ENCODE peak calls at places on chromosomes 11 and 22, in five cellular contexts. One of them, this sample, is unnamed.

GRCh38 chr11:134120143-134120850 is 51.4 kb downstream of the JAM3 start:
- DNase-seq in psoas muscle: peak; percentile 35
- DNase-seq in M059J: peak; percentile 25
- DNase-seq in activated CD8-positive, alpha-beta T cell treated with anti-CD3 and anti-CD28 coated beads, Interleukin-2, amount 10 ng/mL, durations not matched to agents 7 days and 5 days: no peak
- DNase-seq in Panc1: no peak
- DNase-seq in this sample: no peak

GRCh38 chr22:42967933-42968332 is 47.0 kb downstream of the PACSIN2 start:
- DNase-seq in Panc1: no peak
- DNase-seq in M059J: no peak
- DNase-seq in psoas muscle: peak; percentile 67
- DNase-seq in activated CD8-positive, alpha-beta T cell treated with anti-CD3 and anti-CD28 coated beads, Interleukin-2, amount 10 ng/mL, durations not matched to agents 7 days and 5 days: no peak
- DNase-seq in this sample: peak; percentile 52

GRCh38 chr22:26763633-26764295 is 106.4 kb downstream of the MIAT start:
- DNase-seq in M059J: peak; percentile 83
- DNase-seq in psoas muscle: no peak
- DNase-seq in activated CD8-positive, alpha-beta T cell treated with anti-CD3 and anti-CD28 coated beads, Interleukin-2, amount 10 ng/mL, durations not matched to agents 7 days and 5 days: no peak
- DNase-seq in Panc1: no peak
- DNase-seq in this sample: peak; percentile 30

GRCh38 chr11:108518581-108518980 is 20.4 kb upstream of the POGLUT3 start:
- DNase-seq in activated CD8-positive, alpha-beta T cell treated with anti-CD3 and anti-CD28 coated beads, Interleukin-2, amount 10 ng/mL, durations not matched to agents 7 days and 5 days: no peak
- DNase-seq in Panc1: no peak
- DNase-seq in psoas muscle: no peak
- DNase-seq in M059J: peak; percentile 21
- DNase-seq in this sample: no peak

GRCh38 chr22:25824828-25825474 is 83.0 kb downstream of the MYO18B start:
- DNase-seq in Panc1: no peak
- DNase-seq in activated CD8-positive, alpha-beta T cell treated with anti-CD3 and anti-CD28 coated beads, Interleukin-2, amount 10 ng/mL, durations not matched to agents 7 days and 5 days: no peak
- DNase-seq in psoas muscle: no peak
- DNase-seq in M059J: no peak
- DNase-seq in this sample: no peak

GRCh38 chr11:122344281-122344680 is 228.3 kb upstream of the BLID start:
- DNase-seq in psoas muscle: no peak
- DNase-seq in Panc1: no peak
- DNase-seq in activated CD8-positive, alpha-beta T cell treated with anti-CD3 and anti-CD28 coated beads, Interleukin-2, amount 10 ng/mL, durations not matched to agents 7 days and 5 days: no peak
- DNase-seq in M059J: peak; percentile 88
- DNase-seq in this sample: no peak

GRCh38 chr11:67313125-67313890 is 10.0 kb downstream of the SSH3 start:
- DNase-seq in activated CD8-positive, alpha-beta T cell treated with anti-CD3 and anti-CD28 coated beads, Interleukin-2, amount 10 ng/mL, durations not matched to agents 7 days and 5 days: no peak
- DNase-seq in psoas muscle: no peak
- DNase-seq in Panc1: no peak
- DNase-seq in M059J: no peak
- DNase-seq in this sample: no peak

GRCh38 chr22:21652547-21653545 is 10.7 kb downstream of the SDF2L1 start:
- DNase-seq in Panc1: no peak
- DNase-seq in M059J: no peak
- DNase-seq in psoas muscle: no peak
- DNase-seq in activated CD8-positive, alpha-beta T cell treated with anti-CD3 and anti-CD28 coated beads, Interleukin-2, amount 10 ng/mL, durations not matched to agents 7 days and 5 days: no peak
- DNase-seq in this sample: no peak

GRCh38 chr11:126284829-126285228 is 1.9 kb downstream of the TIRAP start:
- DNase-seq in activated CD8-positive, alpha-beta T cell treated with anti-CD3 and anti-CD28 coated beads, Interleukin-2, amount 10 ng/mL, durations not matched to agents 7 days and 5 days: peak; percentile 66
- DNase-seq in psoas muscle: peak; percentile 53
- DNase-seq in M059J: peak; percentile 98
- DNase-seq in Panc1: peak; percentile 94
- DNase-seq in this sample: no peak

GRCh38 chr11:132972565-132972964 is 559.7 kb downstream of the OPCML start:
- DNase-seq in M059J: no peak
- DNase-seq in psoas muscle: no peak
- DNase-seq in Panc1: no peak
- DNase-seq in activated CD8-positive, alpha-beta T cell treated with anti-CD3 and anti-CD28 coated beads, Interleukin-2, amount 10 ng/mL, durations not matched to agents 7 days and 5 days: no peak
- DNase-seq in this sample: no peak

GRCh38 chr11:65551572-65552398 is 6.4 kb downstream of the LTBP3 start:
- DNase-seq in activated CD8-positive, alpha-beta T cell treated with anti-CD3 and anti-CD28 coated beads, Interleukin-2, amount 10 ng/mL, durations not matched to agents 7 days and 5 days: peak; percentile 77
- DNase-seq in M059J: no peak
- DNase-seq in Panc1: no peak
- DNase-seq in psoas muscle: no peak
- DNase-seq in this sample: peak; percentile 80

GRCh38 chr22:50612715-50613221 is 12.2 kb downstream of the MAPK8IP2 start:
- DNase-seq in M059J: no peak
- DNase-seq in activated CD8-positive, alpha-beta T cell treated with anti-CD3 and anti-CD28 coated beads, Interleukin-2, amount 10 ng/mL, durations not matched to agents 7 days and 5 days: no peak
- DNase-seq in psoas muscle: no peak
- DNase-seq in Panc1: no peak
- DNase-seq in this sample: no peak

GRCh38 chr11:21921151-21921550 is 271.7 kb upstream of the ANO5 start:
- DNase-seq in activated CD8-positive, alpha-beta T cell treated with anti-CD3 and anti-CD28 coated beads, Interleukin-2, amount 10 ng/mL, durations not matched to agents 7 days and 5 days: no peak
- DNase-seq in psoas muscle: no peak
- DNase-seq in M059J: no peak
- DNase-seq in Panc1: no peak
- DNase-seq in this sample: no peak

GRCh38 chr22:29705651-29706050 is 14.2 kb upstream of the CABP7 start:
- DNase-seq in Panc1: no peak
- DNase-seq in activated CD8-positive, alpha-beta T cell treated with anti-CD3 and anti-CD28 coated beads, Interleukin-2, amount 10 ng/mL, durations not matched to agents 7 days and 5 days: no peak
- DNase-seq in M059J: no peak
- DNase-seq in psoas muscle: no peak
- DNase-seq in this sample: no peak

GRCh38 chr11:12458042-12458441 is 80.7 kb downstream of the PARVA start:
- DNase-seq in activated CD8-positive, alpha-beta T cell treated with anti-CD3 and anti-CD28 coated beads, Interleukin-2, amount 10 ng/mL, durations not matched to agents 7 days and 5 days: no peak
- DNase-seq in Panc1: no peak
- DNase-seq in M059J: no peak
- DNase-seq in psoas muscle: no peak
- DNase-seq in this sample: no peak

GRCh38 chr22:44932493-44932892 is 77.3 kb downstream of the PHF21B start:
- DNase-seq in M059J: no peak
- DNase-seq in activated CD8-positive, alpha-beta T cell treated with anti-CD3 and anti-CD28 coated beads, Interleukin-2, amount 10 ng/mL, durations not matched to agents 7 days and 5 days: no peak
- DNase-seq in Panc1: no peak
- DNase-seq in psoas muscle: no peak
- DNase-seq in this sample: no peak

GRCh38 chr22:18091916-18092526 is 14.2 kb downstream of the PEX26 start:
- DNase-seq in Panc1: no peak
- DNase-seq in M059J: no peak
- DNase-seq in psoas muscle: peak; percentile 81
- DNase-seq in activated CD8-positive, alpha-beta T cell treated with anti-CD3 and anti-CD28 coated beads, Interleukin-2, amount 10 ng/mL, durations not matched to agents 7 days and 5 days: no peak
- DNase-seq in this sample: peak; percentile 92

GRCh38 chr11:11567862-11568650 is 53.7 kb downstream of the GALNT18 start:
- DNase-seq in psoas muscle: no peak
- DNase-seq in M059J: peak; percentile 40
- DNase-seq in Panc1: no peak
- DNase-seq in activated CD8-positive, alpha-beta T cell treated with anti-CD3 and anti-CD28 coated beads, Interleukin-2, amount 10 ng/mL, durations not matched to agents 7 days and 5 days: no peak
- DNase-seq in this sample: no peak

GRCh38 chr11:116580828-116581227 is 192.0 kb downstream of the BUD13 start:
- DNase-seq in Panc1: no peak
- DNase-seq in psoas muscle: no peak
- DNase-seq in M059J: no peak
- DNase-seq in activated CD8-positive, alpha-beta T cell treated with anti-CD3 and anti-CD28 coated beads, Interleukin-2, amount 10 ng/mL, durations not matched to agents 7 days and 5 days: no peak
- DNase-seq in this sample: no peak

GRCh38 chr11:11770274-11770673 is 71.5 kb upstream of the USP47 start:
- DNase-seq in M059J: no peak
- DNase-seq in activated CD8-positive, alpha-beta T cell treated with anti-CD3 and anti-CD28 coated beads, Interleukin-2, amount 10 ng/mL, durations not matched to agents 7 days and 5 days: no peak
- DNase-seq in psoas muscle: no peak
- DNase-seq in Panc1: no peak
- DNase-seq in this sample: no peak

GRCh38 chr11:111512296-111513239 is at the start of gene BTG4:
- DNase-seq in psoas muscle: peak; percentile 21
- DNase-seq in activated CD8-positive, alpha-beta T cell treated with anti-CD3 and anti-CD28 coated beads, Interleukin-2, amount 10 ng/mL, durations not matched to agents 7 days and 5 days: peak; percentile 46
- DNase-seq in Panc1: no peak
- DNase-seq in M059J: peak; percentile 56
- DNase-seq in this sample: no peak

GRCh38 chr11:61834278-61835004 is 6.3 kb downstream of the FADS2 start:
- DNase-seq in M059J: peak; percentile 87
- DNase-seq in psoas muscle: peak; percentile 59
- DNase-seq in Panc1: no peak
- DNase-seq in activated CD8-positive, alpha-beta T cell treated with anti-CD3 and anti-CD28 coated beads, Interleukin-2, amount 10 ng/mL, durations not matched to agents 7 days and 5 days: peak; percentile 91
- DNase-seq in this sample: no peak

GRCh38 chr11:100445231-100445735 is 241.8 kb upstream of the ARHGAP42 start:
- DNase-seq in Panc1: no peak
- DNase-seq in M059J: peak; percentile 79
- DNase-seq in activated CD8-positive, alpha-beta T cell treated with anti-CD3 and anti-CD28 coated beads, Interleukin-2, amount 10 ng/mL, durations not matched to agents 7 days and 5 days: no peak
- DNase-seq in psoas muscle: no peak
- DNase-seq in this sample: no peak

GRCh38 chr22:43197271-43197941 is 10.5 kb upstream of the TTLL12 start:
- DNase-seq in activated CD8-positive, alpha-beta T cell treated with anti-CD3 and anti-CD28 coated beads, Interleukin-2, amount 10 ng/mL, durations not matched to agents 7 days and 5 days: no peak
- DNase-seq in M059J: peak; percentile 86
- DNase-seq in psoas muscle: peak; percentile 8
- DNase-seq in Panc1: no peak
- DNase-seq in this sample: no peak

GRCh38 chr11:74025467-74026166 is 16.7 kb upstream of the UCP3 start:
- DNase-seq in activated CD8-positive, alpha-beta T cell treated with anti-CD3 and anti-CD28 coated beads, Interleukin-2, amount 10 ng/mL, durations not matched to agents 7 days and 5 days: no peak
- DNase-seq in M059J: peak; percentile 87
- DNase-seq in psoas muscle: no peak
- DNase-seq in Panc1: no peak
- DNase-seq in this sample: no peak

GRCh38 chr11:63663809-63664208 is 7.4 kb downstream of the ATL3 start:
- DNase-seq in psoas muscle: no peak
- DNase-seq in M059J: peak; percentile 82
- DNase-seq in Panc1: no peak
- DNase-seq in activated CD8-positive, alpha-beta T cell treated with anti-CD3 and anti-CD28 coated beads, Interleukin-2, amount 10 ng/mL, durations not matched to agents 7 days and 5 days: no peak
- DNase-seq in this sample: no peak

GRCh38 chr11:42249401-42249800 is 789.9 kb upstream of the LRRC4C start:
- DNase-seq in psoas muscle: no peak
- DNase-seq in Panc1: no peak
- DNase-seq in M059J: no peak
- DNase-seq in activated CD8-positive, alpha-beta T cell treated with anti-CD3 and anti-CD28 coated beads, Interleukin-2, amount 10 ng/mL, durations not matched to agents 7 days and 5 days: no peak
- DNase-seq in this sample: no peak

GRCh38 chr11:65891180-65892136 is 985 bp downstream of the CCDC85B start:
- DNase-seq in Panc1: no peak
- DNase-seq in psoas muscle: no peak
- DNase-seq in M059J: peak; percentile 83
- DNase-seq in activated CD8-positive, alpha-beta T cell treated with anti-CD3 and anti-CD28 coated beads, Interleukin-2, amount 10 ng/mL, durations not matched to agents 7 days and 5 days: peak; percentile 60
- DNase-seq in this sample: peak; percentile 65

GRCh38 chr11:76640540-76640939 is 30.0 kb downstream of the LRRC32 start:
- DNase-seq in psoas muscle: no peak
- DNase-seq in activated CD8-positive, alpha-beta T cell treated with anti-CD3 and anti-CD28 coated beads, Interleukin-2, amount 10 ng/mL, durations not matched to agents 7 days and 5 days: no peak
- DNase-seq in M059J: no peak
- DNase-seq in Panc1: no peak
- DNase-seq in this sample: no peak

GRCh38 chr11:118304227-118304808 is at the start of gene CD3E:
- DNase-seq in psoas muscle: no peak
- DNase-seq in M059J: no peak
- DNase-seq in activated CD8-positive, alpha-beta T cell treated with anti-CD3 and anti-CD28 coated beads, Interleukin-2, amount 10 ng/mL, durations not matched to agents 7 days and 5 days: peak; percentile 87
- DNase-seq in Panc1: no peak
- DNase-seq in this sample: no peak

GRCh38 chr22:41862530-41863266 is 29.8 kb downstream of the SREBF2 start:
- DNase-seq in M059J: no peak
- DNase-seq in psoas muscle: no peak
- DNase-seq in activated CD8-positive, alpha-beta T cell treated with anti-CD3 and anti-CD28 coated beads, Interleukin-2, amount 10 ng/mL, durations not matched to agents 7 days and 5 days: peak; percentile 31
- DNase-seq in Panc1: no peak
- DNase-seq in this sample: no peak